ENCODE peak calls at places on chromosomes 12 and 14, in six cellular contexts. E, A, Y, H, P and Z are unnamed samples.

GRCh38 chr12:14356147-14356546 is 9.3 kb upstream of the ATF7IP start:
- DNase-seq in P (peak; percentile 24), H (no peak), A (no peak), E (no peak), Y (no peak), Z (no peak)

GRCh38 chr12:29425722-29426121 is 44.8 kb upstream of the ERGIC2 start:
- DNase-seq in E (no peak), Y (no peak), P (no peak), H (no peak), A (no peak), Z (no peak)

GRCh38 chr14:53549956-53550355 is 396.8 kb upstream of the DDHD1 start:
- DNase-seq in E (no peak), H (no peak), A (no peak), Y (no peak), P (no peak), Z (no peak)

GRCh38 chr14:100346306-100347091 is 23.4 kb downstream of the SLC25A47 start:
- DNase-seq in A (no peak), P (no peak), E (no peak), Y (no peak), H (no peak), Z (no peak)

GRCh38 chr12:120367924-120368788 is 808 bp downstream of the MSI1 start:
- DNase-seq in Y (peak; percentile 25), A (peak; percentile 36), E (peak; percentile 80), H (peak; percentile 33), P (peak; percentile 48), Z (no peak)

GRCh38 chr12:85759217-85759616 is 77.0 kb downstream of the RASSF9 start:
- DNase-seq in Y (no peak), E (no peak), H (no peak), P (no peak), A (no peak), Z (no peak)

GRCh38 chr14:90354551-90355298 is 23.0 kb upstream of the NRDE2 start:
- DNase-seq in P (peak; percentile 19), Y (no peak), A (no peak), E (peak; percentile 58), H (no peak), Z (no peak)

GRCh38 chr14:68084256-68084655 is 264.7 kb downstream of the RAD51B start:
- DNase-seq in A (no peak), P (no peak), E (no peak), H (no peak), Y (no peak), Z (no peak)

GRCh38 chr14:25953532-25954144 is 644.2 kb downstream of the NOVA1 start:
- DNase-seq in A (no peak), H (peak; percentile 17), E (no peak), Y (no peak), P (peak; percentile 63), Z (no peak)

GRCh38 chr12:118404876-118405521 is 28.6 kb downstream of the SUDS3 start:
- DNase-seq in E (no peak), P (peak; percentile 82), Y (peak; percentile 37), H (peak; percentile 71), A (no peak), Z (no peak)

GRCh38 chr12:34286934-34287333 is 264.6 kb downstream of the ALG10 start:
- DNase-seq in P (no peak), E (no peak), A (no peak), H (no peak), Y (peak; percentile 1), Z (no peak)

GRCh38 chr12:94047781-94048567 is 100.4 kb upstream of the PLXNC1 start:
- DNase-seq in Y (no peak), P (no peak), E (no peak), H (no peak), A (no peak), Z (no peak)

GRCh38 chr14:87888136-87888999 is 104.6 kb downstream of the GALC start:
- DNase-seq in P (peak; percentile 12), H (no peak), E (no peak), A (peak; percentile 14), Y (no peak), Z (peak; percentile 43)

GRCh38 chr12:98916106-98916505 is 271.0 kb downstream of the APAF1 start:
- DNase-seq in H (no peak), A (no peak), E (no peak), Y (no peak), P (no peak), Z (no peak)

GRCh38 chr12:16726879-16727278 is 120.9 kb upstream of the LMO3 start:
- DNase-seq in P (no peak), A (no peak), Y (no peak), E (no peak), H (no peak), Z (no peak)

GRCh38 chr12:8890313-8891084 is 23.8 kb upstream of the PHC1 start:
- DNase-seq in P (peak; percentile 74), E (peak; percentile 73), Y (peak; percentile 45), H (peak; percentile 63), A (no peak), Z (no peak)

DNA sequence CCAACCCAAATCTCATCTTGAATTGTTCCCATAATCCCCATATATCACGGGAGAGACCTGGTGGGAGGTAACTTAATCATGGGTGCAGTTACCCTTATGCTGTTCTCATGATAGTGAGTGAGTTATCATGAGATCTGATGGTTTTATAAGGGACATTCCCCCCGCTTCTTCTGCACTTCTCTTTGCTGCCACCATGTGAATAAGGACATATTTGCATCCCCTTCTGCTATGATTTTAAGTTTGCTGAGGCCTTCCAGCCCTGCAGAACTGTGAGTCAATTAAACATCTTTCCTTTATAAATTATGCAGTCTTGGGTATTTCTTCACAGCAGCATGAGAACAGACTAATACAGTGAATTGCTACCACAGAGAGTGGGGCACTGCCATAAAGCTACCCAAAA is 179.1 kb downstream of the LRIG3 start:
- DNase-seq in P (no peak), A (no peak), Y (no peak), E (no peak), H (no peak), Z (no peak)
- TF ChIP-seq CTCF in P (no peak), A (no peak), Y (no peak), E (peak; percentile 34), H (no peak), Z (no peak)

DNA sequence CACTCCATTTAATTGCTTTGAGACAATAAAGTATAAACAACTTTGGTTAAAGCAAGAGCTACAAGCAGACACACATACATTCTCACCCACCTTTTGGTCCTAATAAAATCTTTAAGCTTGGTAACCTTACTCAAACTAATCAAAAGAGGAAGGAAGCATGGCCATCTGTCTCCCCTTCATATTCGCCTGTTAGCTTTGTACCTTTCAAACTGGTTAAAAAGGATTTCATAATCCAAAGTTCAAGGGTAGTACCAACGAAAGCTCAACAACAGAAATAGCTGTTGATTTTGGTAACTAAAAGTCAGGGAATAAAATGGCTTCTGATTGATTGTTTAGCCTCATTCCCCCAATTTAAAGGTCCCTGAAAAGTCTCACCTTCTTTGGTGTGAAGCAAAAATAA is 456.9 kb downstream of the BCAT1 start:
- DNase-seq in E (no peak), Y (no peak), P (no peak), H (no peak), A (no peak), Z (no peak)
- H3K27me3 ChIP-seq in E (no peaks in the 10 kb centered on the region), Y (no peaks in the 10 kb centered on the region), P (no peaks in the 10 kb centered on the region), H (no peaks in the 10 kb centered on the region), A (no peaks in the 10 kb centered on the region), Z (no peaks in the 10 kb centered on the region)

GRCh38 chr14:58812050-58812690 is 174.4 kb downstream of the DACT1 start:
- DNase-seq in P (no peak), E (no peak), A (no peak), H (no peak), Y (no peak), Z (no peak)

GRCh38 chr14:58805605-58806358 is 168.0 kb downstream of the DACT1 start:
- DNase-seq in A (no peak), P (peak; percentile 57), Y (no peak), H (no peak), E (no peak), Z (no peak)

GRCh38 chr14:58809520-58809919 is 171.8 kb downstream of the DACT1 start:
- DNase-seq in E (no peak), H (no peak), P (no peak), Y (no peak), A (no peak), Z (no peak)

GRCh38 chr14:58807271-58807670 is 169.5 kb downstream of the DACT1 start:
- DNase-seq in A (no peak), P (no peak), Y (no peak), E (no peak), H (no peak), Z (no peak)

GRCh38 chr14:58808828-58809227 is 171.1 kb downstream of the DACT1 start:
- DNase-seq in A (no peak), E (no peak), Y (no peak), P (peak; percentile 15), H (peak; percentile 53), Z (no peak)
- H3K27ac ChIP-seq in A (no peak overlapping the region), E (no peak overlapping the region), Y (no peak overlapping the region), P (no peak overlapping the region), H (no peak overlapping the region), Z (peak overlapping the region; percentile 31)

GRCh38 chr12:96015672-96016071 is 19.5 kb upstream of the HAL start:
- DNase-seq in E (no peak), A (no peak), H (no peak), P (no peak), Y (no peak), Z (no peak)
- TF ChIP-seq CTCF in E (peak; percentile 55), A (peak; percentile 14), H (no peak), P (peak; percentile 36), Y (peak; percentile 48), Z (no peak)

GRCh38 chr14:74240794-74241610 is 1.8 kb downstream of the VSX2 start:
- DNase-seq in E (peak; percentile 87), Y (no peak), A (no peak), P (no peak), H (no peak), Z (no peak)
- H3K27me3 ChIP-seq in E (peaks cover 88% of the 10 kb centered on the region), Y (peaks cover 93% of the 10 kb centered on the region), A (peaks cover 91% of the 10 kb centered on the region), P (peaks cover 96% of the 10 kb centered on the region), H (peaks cover 6% of the 10 kb centered on the region), Z (peaks cover 88% of the 10 kb centered on the region)

DNA sequence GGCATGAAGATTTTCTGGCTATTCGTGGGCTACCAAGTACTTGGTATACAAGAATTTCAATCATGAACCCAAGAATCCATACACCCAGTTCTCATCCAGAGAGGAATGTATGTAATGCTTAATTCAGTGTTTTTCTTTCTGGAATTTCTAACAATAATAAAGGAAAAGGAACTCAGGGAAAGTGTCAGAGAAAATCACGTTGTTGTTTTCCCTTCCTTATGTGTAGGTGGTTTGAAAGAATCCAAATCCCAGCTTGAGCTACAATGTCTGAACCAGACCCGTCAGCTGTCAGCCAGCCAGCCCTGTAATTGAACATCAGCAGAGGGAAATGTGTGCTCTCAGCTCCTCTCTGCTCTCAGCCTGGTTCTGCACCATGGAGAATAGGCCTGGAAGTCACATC is 126.5 kb downstream of the TMEM30B start:
- DNase-seq in E (no peak), P (no peak), Y (no peak), A (no peak), H (no peak), Z (no peak)
- H3K27ac ChIP-seq in E (no peak overlapping the region), P (peak overlapping the region; percentile 20), Y (no peak overlapping the region), A (no peak overlapping the region), H (no peak overlapping the region), Z (peak overlapping the region; percentile 59)